ENCODE peak calls at places on chromosomes 3 and 15, in six cellular contexts. G is colonic mucosa; C is fibroblast of lung; I is HepG2; N is heart right ventricle; Y is CD8-positive, alpha-beta T cell. K is an unnamed sample.

GRCh38 chr15:83700082-83700481 is 46.2 kb downstream of the ADAMTSL3 start:
- DNase-seq in G (no peak), C (no peak), I (no peak), N (no peak), Y (no peak), K (no peak)

GRCh38 chr3:189392969-189393368 is 221.2 kb downstream of the TPRG1 start:
- DNase-seq in G (peak; percentile 89), C (peak; percentile 67), I (no peak), N (no peak), Y (no peak), K (peak; percentile 71)

GRCh38 chr3:98099848-98100247 is 12.9 kb downstream of the OR5AC2 start:
- DNase-seq in G (no peak), C (no peak), I (no peak), N (no peak), Y (no peak), K (no peak)

GRCh38 chr15:68608206-68608843 is 29.5 kb downstream of the CORO2B start:
- DNase-seq in G (peak; percentile 38), C (peak; percentile 51), I (no peak), N (peak; percentile 84), Y (no peak), K (no peak)

GRCh38 chr3:14340960-14341708 is 61.3 kb upstream of the SLC6A6 start:
- DNase-seq in G (no peak), C (peak; percentile 34), I (no peak), N (no peak), Y (no peak), K (no peak)

GRCh38 chr3:54008099-54008498 is 114.3 kb upstream of the CACNA2D3 start:
- DNase-seq in G (no peak), C (no peak), I (no peak), N (no peak), Y (no peak), K (no peak)

GRCh38 chr3:150293401-150294001 is 114.6 kb upstream of the TSC22D2 start:
- DNase-seq in G (no peak), C (peak; percentile 90), I (no peak), N (no peak), Y (no peak), K (no peak)

GRCh38 chr3:71254251-71254650 is 329.3 kb downstream of the FOXP1 start:
- DNase-seq in G (no peak), C (no peak), I (peak; percentile 66), N (no peak), Y (no peak), K (peak; percentile 55)

GRCh38 chr15:91043190-91043874 is 20.9 kb upstream of the VPS33B start:
- DNase-seq in G (no peak), C (no peak), I (no peak), N (no peak), Y (no peak), K (no peak)

GRCh38 chr3:38029400-38030125 is at the start of gene PLCD1:
- DNase-seq in G (peak; percentile 80), C (peak; percentile 64), I (peak; percentile 33), N (peak; percentile 82), Y (peak; percentile 34), K (peak; percentile 71)

GRCh38 chr3:159170436-159171003 is 368.7 kb downstream of the MFSD1 start:
- DNase-seq in G (no peak), C (peak; percentile 72), I (no peak), N (no peak), Y (no peak), K (no peak)

GRCh38 chr3:163490119-163490518 is 1588.2 kb downstream of the SI start:
- DNase-seq in G (peak; percentile 44), C (peak; percentile 2), I (peak; percentile 57), N (no peak), Y (no peak), K (peak; percentile 39)

GRCh38 chr3:1591327-1592028 is 498.7 kb downstream of the CNTN6 start:
- DNase-seq in G (no peak), C (no peak), I (no peak), N (no peak), Y (no peak), K (no peak)
- TF ChIP-seq CTCF in G (no peak), C (no peak), I (no peak), N (no peak), Y (no peak), K (no peak)

DNA sequence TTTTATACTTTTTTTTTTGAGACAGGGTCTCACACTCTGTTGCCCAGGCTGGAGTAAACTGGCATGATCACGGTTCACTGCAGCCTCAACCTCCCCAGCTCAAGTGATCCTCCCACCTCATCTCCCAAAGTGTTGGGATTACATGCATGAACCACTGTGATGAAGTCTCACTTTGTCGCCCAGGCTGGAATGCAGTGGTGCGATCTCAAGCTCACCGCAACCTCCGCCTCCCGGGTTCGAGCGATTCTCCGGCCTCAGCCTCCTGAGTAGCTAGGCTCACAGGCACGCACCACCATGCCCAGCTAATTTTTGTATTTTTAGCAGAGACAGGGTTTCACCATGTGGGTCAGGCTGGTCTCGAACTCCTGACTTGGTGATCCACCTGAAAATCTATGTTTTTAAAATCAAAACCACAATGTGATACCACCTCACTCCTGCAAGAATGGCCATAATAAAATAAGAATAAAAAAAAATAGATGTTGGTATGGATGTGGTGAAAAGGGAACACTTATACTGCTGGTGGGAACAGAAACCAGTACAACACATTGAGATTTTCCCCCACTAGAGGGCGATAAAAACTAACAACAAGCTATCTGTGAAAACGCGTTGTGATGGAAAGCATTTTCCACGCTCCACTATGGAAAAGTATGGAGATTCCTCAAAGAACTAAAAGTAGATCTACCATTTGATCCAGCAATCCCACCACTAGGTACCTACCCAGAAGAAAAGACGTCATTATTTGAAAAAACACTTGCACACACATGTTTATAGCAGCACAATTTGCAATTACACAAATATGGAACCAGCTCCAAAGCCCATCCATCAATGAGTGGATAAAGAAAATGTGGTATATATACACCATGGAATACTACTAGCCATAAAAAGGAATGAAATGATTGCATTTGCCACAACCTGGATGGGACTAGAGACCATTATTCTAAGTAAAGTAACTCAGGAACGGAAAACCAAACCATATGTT is 26.8 kb upstream of the OCA2 start:
- DNase-seq in G (no peak), C (peak; percentile 42), I (peak; percentile 37), N (peak; percentile 41), Y (no peak), K (no peak)
- TF ChIP-seq CTCF in G (peak; percentile 61), C (peak; percentile 64), I (peak; percentile 58), N (peak; percentile 66), Y (peak; percentile 74), K (peak; percentile 56)

DNA sequence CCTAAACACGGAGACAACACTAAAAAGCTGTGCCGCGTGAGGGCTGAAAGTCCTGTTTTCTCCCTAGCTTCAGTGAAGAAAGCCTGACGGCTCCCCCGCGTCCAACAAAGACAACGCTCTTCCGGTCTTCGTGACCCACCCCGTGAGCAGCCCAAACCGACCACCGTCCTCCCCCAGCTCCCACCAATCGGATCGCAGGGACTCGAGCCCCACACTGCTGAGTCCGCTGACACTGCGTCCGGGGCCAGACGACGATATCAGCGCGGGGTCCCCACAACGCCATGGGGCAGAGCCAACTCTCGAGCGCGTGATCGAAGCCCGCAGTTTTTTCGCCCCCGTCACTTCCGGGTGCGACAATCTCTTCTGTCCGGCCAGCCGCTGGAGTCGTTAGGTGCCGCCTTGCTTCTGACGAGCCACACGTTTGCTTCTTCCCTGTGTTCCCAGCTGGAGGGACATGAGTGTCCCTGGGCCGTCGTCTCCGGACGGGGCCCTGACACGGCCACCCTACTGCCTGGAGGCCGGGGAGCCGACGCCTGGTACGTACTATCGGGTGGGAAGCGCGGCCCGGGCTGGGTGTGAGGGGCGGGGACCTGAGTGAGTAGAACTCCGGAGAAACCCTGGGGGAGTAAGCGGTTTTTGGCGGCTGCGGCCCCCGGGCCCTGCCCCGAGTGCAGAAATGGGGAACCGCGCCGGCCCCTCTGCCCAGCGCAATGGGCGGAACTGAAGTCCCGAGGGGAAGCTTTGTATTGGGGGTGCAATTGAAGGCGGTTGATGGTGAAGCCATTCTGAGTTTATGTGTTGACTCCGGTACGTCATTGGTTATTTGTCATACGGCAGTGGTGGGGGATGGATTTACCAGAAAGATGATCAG is at the start of gene BLOC1S6:
- DNase-seq in G (peak; percentile 91), C (peak; percentile 91), I (peak; percentile 91), N (peak; percentile 94), Y (peak; percentile 90), K (peak; percentile 90)
- TF ChIP-seq CTCF in G (no peak), C (no peak), I (no peak), N (no peak), Y (no peak), K (no peak)

DNA sequence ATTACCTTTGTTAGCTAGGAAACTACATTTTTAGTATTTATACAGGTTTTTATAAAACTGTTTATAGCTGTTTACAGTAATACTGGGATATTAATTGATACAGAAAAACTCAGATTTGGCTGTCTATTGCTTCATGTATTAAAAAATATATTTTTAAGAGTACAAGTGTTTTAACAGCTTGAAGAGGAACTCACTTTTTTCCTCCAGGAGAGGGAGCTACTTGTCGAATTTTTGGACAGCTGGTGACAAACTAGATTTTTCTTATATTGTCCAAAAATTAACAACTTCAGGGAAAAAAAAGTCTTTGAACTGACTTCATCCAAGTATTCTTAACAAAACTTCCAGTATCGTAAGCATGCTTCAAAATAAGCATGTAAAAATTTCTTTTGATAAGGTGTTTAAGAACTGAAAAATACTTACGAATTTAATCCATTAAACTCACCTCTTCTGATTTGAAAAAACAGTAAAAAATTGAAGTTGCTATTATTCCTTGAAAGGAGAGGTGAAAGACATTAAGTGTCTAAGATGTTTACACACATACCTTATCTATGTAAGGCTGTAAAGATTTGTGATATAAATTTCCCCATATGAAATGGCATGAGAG is 4.0 kb downstream of the DIPK2A start:
- DNase-seq in G (no peak), C (peak; percentile 66), I (peak; percentile 13), N (peak; percentile 12), Y (no peak), K (no peak)
- TF ChIP-seq CTCF in G (peak; percentile 50), C (peak; percentile 63), I (peak; percentile 10), N (peak; percentile 57), Y (peak; percentile 60), K (no peak)

GRCh38 chr15:48855501-48856440 is 22.2 kb upstream of the EID1 start:
- DNase-seq in G (peak; percentile 46), C (peak; percentile 82), I (peak; percentile 33), N (peak; percentile 16), Y (no peak), K (no peak)
- TF ChIP-seq CTCF in G (peak; percentile 46), C (peak; percentile 55), I (peak; percentile 68), N (peak; percentile 37), Y (no peak), K (peak; percentile 29)

DNA sequence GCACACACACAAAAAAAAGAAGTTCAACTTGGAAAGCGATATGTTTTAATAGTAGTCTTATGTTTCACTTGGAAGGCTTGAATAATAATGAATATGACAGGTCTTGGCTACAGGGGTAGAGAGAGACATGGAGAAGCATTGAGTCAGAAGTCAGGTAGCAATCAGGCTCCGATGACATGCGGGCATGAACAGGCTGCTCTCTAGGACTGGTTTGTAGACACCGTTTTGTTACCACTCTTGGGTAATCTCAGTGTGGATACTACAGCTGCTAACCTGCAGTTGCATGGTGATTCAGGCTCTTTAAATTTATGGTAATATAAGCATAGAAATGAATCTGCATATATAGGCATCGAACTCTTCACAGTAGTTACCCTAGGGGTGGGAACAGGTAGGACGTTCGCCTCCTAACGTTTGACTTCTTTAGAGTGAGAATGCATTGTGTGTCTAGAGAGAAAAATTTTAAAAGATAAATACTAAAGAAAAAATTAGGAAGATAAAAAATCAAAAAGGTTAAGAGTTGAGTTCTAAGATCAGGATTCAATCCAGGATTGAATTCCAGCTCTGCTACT is 241.6 kb upstream of the KBTBD8 start:
- DNase-seq in G (no peak), C (no peak), I (no peak), N (no peak), Y (no peak), K (no peak)
- TF ChIP-seq CTCF in G (no peak), C (no peak), I (no peak), N (no peak), Y (no peak), K (no peak)